ENCODE peak calls at places on chromosome 6, in six cellular contexts. One of them, this sample, is unnamed. For H3K36me3, the result is how much of the 10 kb centered on the place peaks cover.

GRCh38 chr6:163998496-163998895 is 584.0 kb downstream of the QKI start:
- DNase-seq in tibial nerve: no peak
- DNase-seq in CD8-positive, alpha-beta memory T cell: no peak
- DNase-seq in OCI-LY7: no peak
- DNase-seq in PC-9: no peak
- DNase-seq in esophagus squamous epithelium: no peak
- DNase-seq in this sample: no peak

GRCh38 chr6:170293881-170294755 is 3.2 kb upstream of the DLL1 start:
- DNase-seq in esophagus squamous epithelium: no peak
- DNase-seq in CD8-positive, alpha-beta memory T cell: no peak
- DNase-seq in tibial nerve: no peak
- DNase-seq in OCI-LY7: no peak
- DNase-seq in PC-9: no peak
- DNase-seq in this sample: no peak

GRCh38 chr6:50785921-50786320 is 32.8 kb upstream of the TFAP2B start:
- DNase-seq in tibial nerve: no peak
- DNase-seq in CD8-positive, alpha-beta memory T cell: no peak
- DNase-seq in OCI-LY7: no peak
- DNase-seq in PC-9: no peak
- DNase-seq in esophagus squamous epithelium: no peak
- DNase-seq in this sample: no peak

GRCh38 chr6:134379599-134379998 is 61.7 kb upstream of the SGK1 start:
- DNase-seq in tibial nerve: no peak
- DNase-seq in CD8-positive, alpha-beta memory T cell: no peak
- DNase-seq in PC-9: no peak
- DNase-seq in OCI-LY7: no peak
- DNase-seq in esophagus squamous epithelium: no peak
- DNase-seq in this sample: no peak

GRCh38 chr6:131946404-131946991 is 4.7 kb downstream of the CCN2 start:
- DNase-seq in esophagus squamous epithelium: no peak
- DNase-seq in tibial nerve: no peak
- DNase-seq in PC-9: no peak
- DNase-seq in OCI-LY7: no peak
- DNase-seq in CD8-positive, alpha-beta memory T cell: no peak
- DNase-seq in this sample: no peak

GRCh38 chr6:21033575-21034026 is 499.3 kb downstream of the CDKAL1 start:
- DNase-seq in tibial nerve: peak
- DNase-seq in PC-9: peak
- DNase-seq in CD8-positive, alpha-beta memory T cell: no peak
- DNase-seq in OCI-LY7: no peak
- DNase-seq in esophagus squamous epithelium: no peak
- DNase-seq in this sample: peak

GRCh38 chr6:125094563-125094962 is 59.0 kb upstream of the TPD52L1 start:
- DNase-seq in esophagus squamous epithelium: no peak
- DNase-seq in PC-9: no peak
- DNase-seq in OCI-LY7: no peak
- DNase-seq in tibial nerve: no peak
- DNase-seq in CD8-positive, alpha-beta memory T cell: no peak
- DNase-seq in this sample: no peak

GRCh38 chr6:34969662-34970265 is 80.7 kb downstream of the ANKS1A start:
- DNase-seq in esophagus squamous epithelium: no peak
- DNase-seq in OCI-LY7: no peak
- DNase-seq in CD8-positive, alpha-beta memory T cell: no peak
- DNase-seq in PC-9: no peak
- DNase-seq in tibial nerve: no peak
- DNase-seq in this sample: no peak

GRCh38 chr6:3269412-3269975 is 10.7 kb downstream of the PSMG4 start:
- DNase-seq in OCI-LY7: no peak
- DNase-seq in CD8-positive, alpha-beta memory T cell: no peak
- DNase-seq in PC-9: no peak
- DNase-seq in tibial nerve: no peak
- DNase-seq in esophagus squamous epithelium: no peak
- DNase-seq in this sample: no peak

GRCh38 chr6:38808039-38808438 is 92.9 kb downstream of the DNAH8 start:
- DNase-seq in tibial nerve: no peak
- DNase-seq in esophagus squamous epithelium: no peak
- DNase-seq in OCI-LY7: no peak
- DNase-seq in CD8-positive, alpha-beta memory T cell: no peak
- DNase-seq in PC-9: no peak
- DNase-seq in this sample: no peak

GRCh38 chr6:157638779-157639178 is 184.3 kb upstream of the SNX9 start:
- DNase-seq in tibial nerve: no peak
- DNase-seq in CD8-positive, alpha-beta memory T cell: no peak
- DNase-seq in OCI-LY7: no peak
- DNase-seq in esophagus squamous epithelium: no peak
- DNase-seq in PC-9: no peak
- DNase-seq in this sample: no peak

GRCh38 chr6:134477991-134478635 is 160.2 kb upstream of the SGK1 start:
- DNase-seq in tibial nerve: no peak
- DNase-seq in OCI-LY7: no peak
- DNase-seq in esophagus squamous epithelium: no peak
- DNase-seq in PC-9: no peak
- DNase-seq in CD8-positive, alpha-beta memory T cell: no peak
- DNase-seq in this sample: no peak

GRCh38 chr6:132907231-132907630 is 92.9 kb downstream of the RPS12 start:
- DNase-seq in PC-9: no peak
- DNase-seq in OCI-LY7: no peak
- DNase-seq in tibial nerve: no peak
- DNase-seq in CD8-positive, alpha-beta memory T cell: no peak
- DNase-seq in esophagus squamous epithelium: no peak
- DNase-seq in this sample: no peak

DNA sequence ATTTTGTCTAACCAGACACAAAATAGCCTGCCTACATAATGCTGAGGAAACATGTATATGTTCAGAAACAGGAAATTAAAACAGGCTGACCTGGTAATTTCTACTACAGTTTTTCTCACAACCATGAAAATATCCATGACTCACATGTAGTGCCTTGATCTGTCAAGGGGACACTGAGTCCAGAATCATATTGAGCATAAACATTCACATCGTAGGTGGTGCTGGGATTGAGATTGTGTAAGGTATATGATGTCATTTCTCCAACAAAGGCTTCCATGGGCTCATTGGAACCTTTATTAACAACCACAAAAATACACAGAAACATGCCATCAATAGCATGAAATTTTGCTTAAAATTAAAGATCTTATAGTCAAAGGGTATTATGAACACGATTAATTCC is 80.9 kb downstream of the COL12A1 start:
- DNase-seq in esophagus squamous epithelium: no peak
- DNase-seq in PC-9: no peak
- DNase-seq in tibial nerve: no peak
- DNase-seq in OCI-LY7: no peak
- DNase-seq in CD8-positive, alpha-beta memory T cell: no peak
- DNase-seq in this sample: no peak
- H3K36me3 ChIP-seq in esophagus squamous epithelium: under half
- H3K36me3 ChIP-seq in PC-9: under half
- H3K36me3 ChIP-seq in tibial nerve: under half
- H3K36me3 ChIP-seq in OCI-LY7: under half
- H3K36me3 ChIP-seq in CD8-positive, alpha-beta memory T cell: under half
- H3K36me3 ChIP-seq in this sample: under half

GRCh38 chr6:57301755-57302154 is 15.7 kb upstream of the PRIM2 start:
- DNase-seq in PC-9: no peak
- DNase-seq in esophagus squamous epithelium: no peak
- DNase-seq in tibial nerve: no peak
- DNase-seq in CD8-positive, alpha-beta memory T cell: no peak
- DNase-seq in OCI-LY7: no peak
- DNase-seq in this sample: no peak
- H3K27ac ChIP-seq in PC-9: no peak
- H3K27ac ChIP-seq in esophagus squamous epithelium: no peak
- H3K27ac ChIP-seq in tibial nerve: peak
- H3K27ac ChIP-seq in CD8-positive, alpha-beta memory T cell: no peak
- H3K27ac ChIP-seq in OCI-LY7: no peak
- H3K27ac ChIP-seq in this sample: no peak

GRCh38 chr6:120874422-120874821 is 459.9 kb downstream of the TBC1D32 start:
- DNase-seq in CD8-positive, alpha-beta memory T cell: no peak
- DNase-seq in esophagus squamous epithelium: no peak
- DNase-seq in PC-9: no peak
- DNase-seq in OCI-LY7: no peak
- DNase-seq in tibial nerve: no peak
- DNase-seq in this sample: no peak

GRCh38 chr6:120872262-120872578 is 462.1 kb downstream of the TBC1D32 start:
- DNase-seq in esophagus squamous epithelium: no peak
- DNase-seq in OCI-LY7: no peak
- DNase-seq in CD8-positive, alpha-beta memory T cell: no peak
- DNase-seq in tibial nerve: no peak
- DNase-seq in PC-9: no peak
- DNase-seq in this sample: no peak

GRCh38 chr6:120873125-120873865 is 461.0 kb downstream of the TBC1D32 start:
- DNase-seq in tibial nerve: no peak
- DNase-seq in OCI-LY7: no peak
- DNase-seq in CD8-positive, alpha-beta memory T cell: no peak
- DNase-seq in PC-9: no peak
- DNase-seq in esophagus squamous epithelium: no peak
- DNase-seq in this sample: no peak

GRCh38 chr6:120869397-120869796 is 464.9 kb downstream of the TBC1D32 start:
- DNase-seq in CD8-positive, alpha-beta memory T cell: no peak
- DNase-seq in PC-9: no peak
- DNase-seq in OCI-LY7: no peak
- DNase-seq in esophagus squamous epithelium: no peak
- DNase-seq in tibial nerve: no peak
- DNase-seq in this sample: no peak

DNA sequence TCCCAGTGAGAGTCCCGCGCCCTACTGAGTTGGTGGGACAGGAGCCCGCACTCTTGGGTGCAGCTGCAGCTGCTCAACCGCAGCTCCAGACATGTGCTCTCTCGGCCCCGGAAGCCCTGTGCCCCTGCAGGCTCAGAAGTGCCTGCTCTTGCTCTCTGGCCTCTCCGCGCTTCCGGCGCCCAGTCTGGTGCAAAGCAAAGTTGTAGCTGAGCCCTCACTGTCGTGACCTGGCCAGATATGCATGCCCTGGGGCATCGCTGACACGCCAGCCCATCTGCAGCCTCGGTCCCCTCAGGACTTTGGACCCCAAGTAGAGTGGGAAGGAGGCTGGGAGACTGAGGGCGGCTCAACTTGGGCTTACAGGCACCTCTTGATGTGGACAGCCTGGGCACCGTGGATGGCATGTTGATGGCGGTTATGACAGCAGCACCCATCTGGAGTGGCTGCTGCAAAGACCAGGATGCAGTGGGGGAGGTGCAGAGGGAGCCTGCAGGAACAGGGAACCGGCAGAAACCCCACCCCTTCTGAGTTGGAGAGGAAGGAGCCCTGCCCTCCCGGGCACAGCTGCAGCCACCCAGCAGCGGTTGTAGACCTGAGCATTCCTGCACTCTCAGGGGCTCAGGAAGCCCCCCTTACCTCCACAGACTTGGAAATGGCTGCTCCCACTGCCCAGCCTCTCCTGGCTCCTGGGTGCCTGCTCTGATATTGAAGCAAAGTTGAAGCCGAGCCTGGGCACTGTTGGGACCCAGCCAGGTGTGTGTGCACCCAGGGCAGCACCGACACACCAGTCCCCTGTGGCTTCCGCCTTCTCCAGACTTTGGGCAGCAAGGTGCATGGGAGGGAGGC is 462.6 kb downstream of the TBC1D32 start:
- DNase-seq in tibial nerve: no peak
- DNase-seq in CD8-positive, alpha-beta memory T cell: no peak
- DNase-seq in PC-9: peak
- DNase-seq in esophagus squamous epithelium: no peak
- DNase-seq in OCI-LY7: no peak
- DNase-seq in this sample: no peak
- H3K36me3 ChIP-seq in tibial nerve: under half
- H3K36me3 ChIP-seq in CD8-positive, alpha-beta memory T cell: under half
- H3K36me3 ChIP-seq in PC-9: under half
- H3K36me3 ChIP-seq in esophagus squamous epithelium: under half
- H3K36me3 ChIP-seq in OCI-LY7: under half
- H3K36me3 ChIP-seq in this sample: under half

DNA sequence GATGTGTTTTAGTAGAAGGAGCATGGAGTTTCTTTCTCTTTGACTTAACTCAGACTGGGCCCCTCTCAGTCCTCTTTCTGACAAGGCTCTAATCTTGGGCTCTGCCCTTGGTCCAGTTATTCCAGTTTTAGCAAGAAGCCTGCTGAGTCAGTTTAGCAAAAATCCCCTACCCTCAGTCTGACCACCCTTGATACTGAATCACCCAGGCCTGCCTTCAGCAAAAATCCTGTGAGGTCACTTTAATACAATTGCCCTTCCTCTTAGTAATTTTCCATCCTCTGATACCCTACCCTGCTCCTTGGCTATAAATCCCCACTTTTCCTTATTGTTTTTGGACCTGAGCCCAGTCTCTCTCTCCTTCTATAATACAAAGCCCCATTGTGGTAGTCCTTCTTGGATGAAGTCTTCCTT is 326.7 kb upstream of the NOX3 start:
- DNase-seq in esophagus squamous epithelium: no peak
- DNase-seq in tibial nerve: no peak
- DNase-seq in CD8-positive, alpha-beta memory T cell: no peak
- DNase-seq in PC-9: peak
- DNase-seq in OCI-LY7: no peak
- DNase-seq in this sample: no peak
- H3K27ac ChIP-seq in esophagus squamous epithelium: no peak
- H3K27ac ChIP-seq in tibial nerve: peak
- H3K27ac ChIP-seq in CD8-positive, alpha-beta memory T cell: no peak
- H3K27ac ChIP-seq in PC-9: peak
- H3K27ac ChIP-seq in OCI-LY7: no peak
- H3K27ac ChIP-seq in this sample: peak

GRCh38 chr6:44415424-44415823 is 27.9 kb downstream of the CDC5L start:
- DNase-seq in tibial nerve: no peak
- DNase-seq in OCI-LY7: no peak
- DNase-seq in PC-9: no peak
- DNase-seq in CD8-positive, alpha-beta memory T cell: no peak
- DNase-seq in esophagus squamous epithelium: no peak
- DNase-seq in this sample: no peak
- H3K36me3 ChIP-seq in tibial nerve: under half
- H3K36me3 ChIP-seq in OCI-LY7: half or more
- H3K36me3 ChIP-seq in PC-9: under half
- H3K36me3 ChIP-seq in CD8-positive, alpha-beta memory T cell: under half
- H3K36me3 ChIP-seq in esophagus squamous epithelium: half or more
- H3K36me3 ChIP-seq in this sample: under half

GRCh38 chr6:39934060-39934757 is at the start of gene MOCS1:
- DNase-seq in esophagus squamous epithelium: no peak
- DNase-seq in CD8-positive, alpha-beta memory T cell: no peak
- DNase-seq in PC-9: no peak
- DNase-seq in OCI-LY7: no peak
- DNase-seq in tibial nerve: peak
- DNase-seq in this sample: peak
- H3K27ac ChIP-seq in esophagus squamous epithelium: peak
- H3K27ac ChIP-seq in CD8-positive, alpha-beta memory T cell: no peak
- H3K27ac ChIP-seq in PC-9: no peak
- H3K27ac ChIP-seq in OCI-LY7: no peak
- H3K27ac ChIP-seq in tibial nerve: peak
- H3K27ac ChIP-seq in this sample: peak

DNA sequence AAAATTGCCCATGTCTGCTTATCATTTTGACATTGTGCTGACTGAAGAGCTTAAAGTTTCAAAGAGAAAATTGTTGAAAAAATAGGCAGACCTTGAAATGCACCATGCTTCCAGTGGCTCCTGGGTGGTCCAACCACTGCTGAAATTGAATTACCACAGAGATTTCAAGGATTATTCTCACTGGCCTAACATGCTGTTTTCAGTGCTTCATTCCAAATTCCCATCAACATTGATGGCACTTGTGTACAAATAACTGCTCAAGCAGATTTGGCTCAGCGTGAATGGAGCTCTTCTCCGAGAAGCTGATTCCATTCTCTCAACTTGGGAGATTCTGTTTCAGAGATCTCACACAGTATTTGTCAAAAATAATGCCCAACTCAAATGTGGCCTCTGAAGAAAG is 75.5 kb downstream of the LAMA4 start:
- DNase-seq in esophagus squamous epithelium: no peak
- DNase-seq in CD8-positive, alpha-beta memory T cell: no peak
- DNase-seq in OCI-LY7: no peak
- DNase-seq in PC-9: no peak
- DNase-seq in tibial nerve: no peak
- DNase-seq in this sample: no peak
- H3K36me3 ChIP-seq in esophagus squamous epithelium: under half
- H3K36me3 ChIP-seq in CD8-positive, alpha-beta memory T cell: under half
- H3K36me3 ChIP-seq in OCI-LY7: under half
- H3K36me3 ChIP-seq in PC-9: half or more
- H3K36me3 ChIP-seq in tibial nerve: under half
- H3K36me3 ChIP-seq in this sample: under half

This sample was measured in breast epithelium.